ENCODE peak calls at places on chromosomes 6 and 20, in five cellular contexts. H is HepG2, U is upper lobe of left lung, Y is transverse colon, V is esophagus muscularis mucosa. P is an unnamed sample.

GRCh38 chr6:34560366-34561226 is 4.5 kb upstream of the SPDEF start:
- DNase-seq in H (peak), V (no peak), U (peak), Y (no peak), P (peak)

GRCh38 chr6:7818480-7819165 is 92.0 kb downstream of the TXNDC5 start:
- DNase-seq in V (no peak), H (no peak), Y (no peak), U (no peak), P (no peak)

GRCh38 chr20:20369353-20370086 is 1.6 kb downstream of the INSM1 start:
- DNase-seq in V (no peak), U (no peak), Y (peak), H (no peak), P (peak)

GRCh38 chr6:79946242-79946641 is 1.1 kb downstream of the ELOVL4 start:
- DNase-seq in Y (no peak), H (peak), U (no peak), V (no peak), P (no peak)

GRCh38 chr20:19625416-19625815 is 132.6 kb upstream of the RIN2 start:
- DNase-seq in Y (no peak), V (no peak), U (no peak), H (no peak), P (no peak)

GRCh38 chr20:401682-402495 is 6.2 kb upstream of the RBCK1 start:
- DNase-seq in V (no peak), H (peak), U (no peak), Y (peak), P (no peak)

GRCh38 chr6:4449409-4449808 is 314.0 kb upstream of the ECI2 start:
- DNase-seq in V (peak), H (no peak), U (no peak), Y (no peak), P (no peak)

GRCh38 chr6:16064687-16065086 is 64.2 kb upstream of the MYLIP start:
- DNase-seq in V (no peak), H (no peak), U (no peak), Y (no peak), P (no peak)

GRCh38 chr20:49179368-49180277 is 8.5 kb downstream of the STAU1 start:
- DNase-seq in U (no peak), H (peak), V (no peak), Y (no peak), P (no peak)

GRCh38 chr20:49937023-49937929 is 1.1 kb downstream of the RNF114 start:
- DNase-seq in Y (peak), H (no peak), U (no peak), V (no peak), P (no peak)

GRCh38 chr6:157468574-157468973 is 87.6 kb downstream of the ZDHHC14 start:
- DNase-seq in U (no peak), V (no peak), Y (no peak), H (no peak), P (no peak)

GRCh38 chr6:159931112-159931511 is 37.8 kb upstream of the IGF2R start:
- DNase-seq in V (no peak), H (no peak), Y (no peak), U (no peak), P (no peak)

GRCh38 chr6:27091661-27092315 is 155.7 kb upstream of the PRSS16 start:
- DNase-seq in Y (no peak), H (peak), V (no peak), U (no peak), P (no peak)

GRCh38 chr20:1895674-1896496 is 678 bp downstream of the SIRPA start:
- DNase-seq in H (no peak), V (no peak), Y (no peak), U (peak), P (no peak)

GRCh38 chr6:135871296-135871695 is 19.8 kb downstream of the PDE7B start:
- DNase-seq in H (no peak), U (no peak), V (no peak), Y (no peak), P (no peak)

GRCh38 chr20:21739682-21740081 is 34.2 kb downstream of the PAX1 start:
- DNase-seq in V (no peak), H (no peak), Y (no peak), U (no peak), P (no peak)

GRCh38 chr6:157982297-157982579 is 575 bp downstream of the SYNJ2 start:
- DNase-seq in H (peak), Y (peak), V (no peak), U (peak), P (peak)

GRCh38 chr6:111527367-111527766 is 44.3 kb upstream of the REV3L start:
- DNase-seq in U (no peak), V (no peak), Y (no peak), H (no peak), P (no peak)

GRCh38 chr6:29725981-29726380 is 2.7 kb downstream of the HLA-F start:
- DNase-seq in U (no peak), V (no peak), Y (no peak), H (no peak), P (no peak)
- TF ChIP-seq POLR2A in U (no peak), V (no peak), Y (no peak), H (no peak), P (no peak)

GRCh38 chr6:113645576-113645970 is 211.6 kb upstream of the MARCKS start:
- DNase-seq in H (peak), U (no peak), Y (peak), V (no peak), P (no peak)

GRCh38 chr6:113640046-113640445 is 217.1 kb upstream of the MARCKS start:
- DNase-seq in U (no peak), Y (no peak), V (no peak), H (no peak), P (no peak)

GRCh38 chr6:113644861-113645575 is 212.1 kb upstream of the MARCKS start:
- DNase-seq in V (no peak), H (peak), Y (no peak), U (no peak), P (no peak)

GRCh38 chr6:113642714-113643442 is 214.3 kb upstream of the MARCKS start:
- DNase-seq in Y (peak), U (peak), H (peak), V (no peak), P (peak)

DNA sequence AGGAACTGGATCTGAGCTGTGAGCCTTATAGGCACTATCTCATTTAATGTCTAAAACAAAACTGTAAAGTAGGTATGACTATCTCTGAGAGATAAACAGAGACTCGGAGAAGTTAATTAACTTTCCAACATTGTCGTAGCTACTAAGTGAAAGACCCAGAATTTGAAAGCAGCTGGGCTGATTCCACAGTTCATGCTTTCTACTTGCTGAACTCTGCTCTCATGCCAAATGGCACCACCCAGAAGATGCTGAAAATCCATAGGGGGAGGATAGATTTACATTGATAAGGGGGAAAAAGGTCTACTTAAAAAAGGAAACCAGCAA is 214.8 kb upstream of the MARCKS start:
- DNase-seq in U (no peak), V (no peak), H (no peak), Y (no peak), P (no peak)
- H3K27ac ChIP-seq in U (no peak), V (no peak), H (peak), Y (peak), P (peak)

GRCh38 chr20:44692932-44693476 is 22.2 kb upstream of the CCN5 start:
- DNase-seq in U (peak), V (peak), Y (peak), H (peak), P (peak)
- TF ChIP-seq EP300 in U (no peak), V (peak), Y (peak), H (peak), P (peak)

DNA sequence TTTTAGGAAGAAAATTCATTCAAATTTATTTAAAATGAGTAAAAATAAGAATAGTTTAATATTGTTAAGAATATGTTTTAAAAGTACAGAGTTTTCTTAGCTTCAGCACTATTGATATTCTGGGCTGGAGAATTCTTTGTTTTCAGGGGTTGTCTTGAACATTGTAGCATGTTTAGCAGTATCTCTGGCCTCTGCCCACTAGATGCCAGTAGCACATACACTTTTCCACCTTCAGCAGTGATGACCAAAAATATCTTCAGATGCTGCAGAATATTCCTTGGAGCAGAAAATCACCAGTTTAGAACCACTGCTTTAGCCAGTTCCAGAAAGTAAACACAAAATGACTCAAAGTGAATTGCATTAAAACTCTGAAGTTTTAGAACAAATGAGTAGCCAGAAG is 19.4 kb upstream of the SDHAF4 start:
- DNase-seq in V (no peak), H (no peak), Y (no peak), U (no peak), P (no peak)
- TF ChIP-seq POLR2A in V (no peak), H (no peak), Y (no peak), U (no peak), P (no peak)

DNA sequence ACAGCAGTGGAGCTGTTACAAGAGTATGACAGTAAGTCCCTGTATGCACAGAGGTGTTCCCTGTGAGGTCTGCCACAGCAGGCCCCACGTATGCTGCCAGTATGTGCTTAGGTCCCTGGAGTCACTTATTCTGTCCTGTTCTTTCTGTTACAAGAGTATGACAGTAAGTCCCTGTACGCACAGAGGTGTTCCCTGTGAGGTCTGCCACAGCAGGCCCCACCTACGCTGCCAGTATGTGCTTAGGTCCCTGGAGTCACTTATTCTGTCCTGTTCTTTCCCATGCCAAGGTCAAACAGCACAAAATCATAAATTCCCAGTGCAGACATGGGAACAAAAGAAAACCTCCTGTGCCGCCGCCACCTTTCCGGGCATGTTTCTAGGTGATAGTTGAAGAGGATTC is 192.2 kb downstream of the SASH1 start:
- DNase-seq in V (no peak), Y (no peak), U (no peak), H (no peak), P (no peak)
- H3K27ac ChIP-seq in V (no peak), Y (no peak), U (no peak), H (no peak), P (no peak)

DNA sequence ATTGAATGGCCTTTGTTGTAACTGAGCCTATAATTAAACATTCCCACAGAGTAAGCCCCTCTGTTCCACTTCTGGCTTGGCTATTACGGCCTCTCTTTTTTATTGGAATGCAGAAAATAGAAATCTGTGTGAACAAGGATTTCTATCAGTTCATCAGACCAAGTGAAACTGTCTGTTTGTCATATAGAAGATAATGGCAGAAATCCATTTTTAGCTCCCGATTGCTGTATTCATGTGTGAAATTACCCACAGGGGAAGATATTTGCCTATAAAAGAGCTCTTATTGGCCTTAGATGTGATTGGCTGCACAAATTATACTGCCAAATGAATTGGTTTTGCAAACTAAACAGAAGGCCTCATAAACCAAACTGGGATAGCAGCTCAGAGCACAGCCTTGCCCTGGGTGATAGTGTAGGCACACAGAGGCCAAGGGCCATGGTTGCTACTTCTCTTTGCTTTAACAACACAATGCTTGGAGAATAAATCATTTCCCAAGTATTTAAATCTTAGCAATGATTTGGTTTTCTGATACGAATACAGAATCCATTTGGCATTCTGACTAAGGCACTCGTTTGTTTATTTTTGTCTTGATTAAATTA is 241.4 kb upstream of the PLN start:
- DNase-seq in U (no peak), V (peak), Y (no peak), H (no peak), P (no peak)
- TF ChIP-seq EP300 in U (no peak), V (no peak), Y (no peak), H (no peak), P (no peak)

GRCh38 chr6:10722570-10722819 is 375 bp upstream of the TMEM14C start:
- DNase-seq in Y (no peak), V (no peak), H (no peak), U (no peak), P (no peak)

GRCh38 chr6:10725046-10725445 is 2.2 kb downstream of the TMEM14C start:
- DNase-seq in H (no peak), Y (no peak), U (no peak), V (peak), P (no peak)

GRCh38 chr6:10720229-10720959 is 2.5 kb upstream of the TMEM14C start:
- DNase-seq in U (peak), V (no peak), H (peak), Y (peak), P (peak)

GRCh38 chr6:10721850-10722569 is 860 bp upstream of the TMEM14C start:
- DNase-seq in H (peak), V (peak), U (no peak), Y (no peak), P (no peak)

GRCh38 chr6:10722820-10723651 is at the start of gene TMEM14C:
- DNase-seq in H (peak), Y (peak), V (peak), U (peak), P (peak)
- TF ChIP-seq POLR2A in H (no peak), Y (peak), V (peak), U (peak), P (no peak)

DNA sequence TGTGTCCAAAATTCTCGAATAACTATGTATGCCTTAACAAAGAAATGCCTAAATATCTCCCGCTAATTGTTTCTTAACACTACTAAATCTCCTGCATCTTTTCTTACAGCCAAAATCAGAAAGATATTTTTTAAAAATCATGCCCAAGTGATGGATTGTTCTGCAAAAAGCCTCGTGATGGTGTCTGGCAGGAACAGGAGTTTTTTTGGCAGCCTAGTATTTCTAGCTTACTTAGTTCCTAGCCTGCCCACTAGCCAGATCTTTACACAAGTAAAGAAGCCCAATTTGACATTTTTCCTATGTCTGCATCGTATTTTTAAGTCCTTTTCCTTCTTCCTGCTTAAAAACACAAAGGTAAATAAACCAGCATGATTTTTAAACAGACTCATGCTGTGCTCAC is 31.5 kb downstream of the SLC2A12 start:
- DNase-seq in Y (no peak), H (no peak), U (no peak), V (no peak), P (no peak)
- H3K27ac ChIP-seq in Y (peak), H (no peak), U (no peak), V (peak), P (no peak)

GRCh38 chr20:35741892-35742740 is at the start of gene RBM39:
- DNase-seq in U (peak), Y (peak), V (peak), H (peak), P (peak)
- TF ChIP-seq EP300 in U (no peak), Y (peak), V (no peak), H (peak), P (no peak)